ENCODE peak calls at places on chromosomes 16 and 17, in nine cellular contexts. One of them, this sample, is unnamed.

GRCh38 chr17:27323538-27324212 is 29.8 kb downstream of the WSB1 start:
- DNase-seq in fibroblast of pulmonary artery: peak; percentile 91
- DNase-seq in fibroblast of the aortic adventitia: peak; percentile 83
- DNase-seq in astrocyte of the cerebellum: no peak
- DNase-seq in body of pancreas: peak; percentile 55
- DNase-seq in heart left ventricle: peak; percentile 87
- DNase-seq in breast epithelium: peak; percentile 61
- DNase-seq in left ventricle myocardium inferior: peak; percentile 80
- DNase-seq in A673: no peak
- DNase-seq in this sample: peak; percentile 62

GRCh38 chr17:83075270-83075880 is 4.0 kb upstream of the METRNL start:
- DNase-seq in fibroblast of pulmonary artery: no peak
- DNase-seq in fibroblast of the aortic adventitia: no peak
- DNase-seq in astrocyte of the cerebellum: no peak
- DNase-seq in body of pancreas: no peak
- DNase-seq in heart left ventricle: no peak
- DNase-seq in breast epithelium: no peak
- DNase-seq in left ventricle myocardium inferior: no peak
- DNase-seq in A673: no peak
- DNase-seq in this sample: no peak

GRCh38 chr16:55656695-55657092 is 906 bp downstream of the SLC6A2 start:
- DNase-seq in fibroblast of pulmonary artery: no peak
- DNase-seq in fibroblast of the aortic adventitia: no peak
- DNase-seq in astrocyte of the cerebellum: no peak
- DNase-seq in body of pancreas: no peak
- DNase-seq in heart left ventricle: no peak
- DNase-seq in breast epithelium: no peak
- DNase-seq in left ventricle myocardium inferior: no peak
- DNase-seq in A673: no peak
- DNase-seq in this sample: no peak

GRCh38 chr17:77279448-77280303 is 138.9 kb downstream of the SEC14L1 start:
- DNase-seq in fibroblast of pulmonary artery: peak; percentile 90
- DNase-seq in fibroblast of the aortic adventitia: peak; percentile 51
- DNase-seq in astrocyte of the cerebellum: no peak
- DNase-seq in body of pancreas: no peak
- DNase-seq in heart left ventricle: no peak
- DNase-seq in breast epithelium: peak; percentile 67
- DNase-seq in left ventricle myocardium inferior: no peak
- DNase-seq in A673: no peak
- DNase-seq in this sample: peak; percentile 28

GRCh38 chr17:21024024-21024423 is 18.8 kb downstream of the USP22 start:
- DNase-seq in fibroblast of pulmonary artery: peak; percentile 38
- DNase-seq in fibroblast of the aortic adventitia: no peak
- DNase-seq in astrocyte of the cerebellum: no peak
- DNase-seq in body of pancreas: no peak
- DNase-seq in heart left ventricle: no peak
- DNase-seq in breast epithelium: no peak
- DNase-seq in left ventricle myocardium inferior: no peak
- DNase-seq in A673: no peak
- DNase-seq in this sample: no peak

GRCh38 chr17:83062011-83062817 is 17.2 kb upstream of the METRNL start:
- DNase-seq in fibroblast of pulmonary artery: no peak
- DNase-seq in fibroblast of the aortic adventitia: no peak
- DNase-seq in astrocyte of the cerebellum: no peak
- DNase-seq in body of pancreas: no peak
- DNase-seq in heart left ventricle: no peak
- DNase-seq in breast epithelium: peak; percentile 16
- DNase-seq in left ventricle myocardium inferior: no peak
- DNase-seq in A673: no peak
- DNase-seq in this sample: no peak

GRCh38 chr17:4545217-4545951 is 9.8 kb downstream of the MYBBP1A start:
- DNase-seq in fibroblast of pulmonary artery: no peak
- DNase-seq in fibroblast of the aortic adventitia: no peak
- DNase-seq in astrocyte of the cerebellum: no peak
- DNase-seq in body of pancreas: no peak
- DNase-seq in heart left ventricle: peak; percentile 25
- DNase-seq in breast epithelium: no peak
- DNase-seq in left ventricle myocardium inferior: no peak
- DNase-seq in A673: no peak
- DNase-seq in this sample: no peak

GRCh38 chr17:5978496-5978895 is 91.7 kb upstream of the WSCD1 start:
- DNase-seq in fibroblast of pulmonary artery: no peak
- DNase-seq in fibroblast of the aortic adventitia: no peak
- DNase-seq in astrocyte of the cerebellum: no peak
- DNase-seq in body of pancreas: no peak
- DNase-seq in heart left ventricle: no peak
- DNase-seq in breast epithelium: no peak
- DNase-seq in left ventricle myocardium inferior: no peak
- DNase-seq in A673: no peak
- DNase-seq in this sample: no peak

GRCh38 chr17:38579934-38580333 is 25.8 kb downstream of the SRCIN1 start:
- DNase-seq in fibroblast of pulmonary artery: peak; percentile 42
- DNase-seq in fibroblast of the aortic adventitia: peak; percentile 9
- DNase-seq in astrocyte of the cerebellum: no peak
- DNase-seq in body of pancreas: peak; percentile 39
- DNase-seq in heart left ventricle: peak; percentile 47
- DNase-seq in breast epithelium: no peak
- DNase-seq in left ventricle myocardium inferior: no peak
- DNase-seq in A673: no peak
- DNase-seq in this sample: no peak

GRCh38 chr16:28606291-28607115 is 3.3 kb downstream of the SULT1A1 start:
- DNase-seq in fibroblast of pulmonary artery: no peak
- DNase-seq in fibroblast of the aortic adventitia: no peak
- DNase-seq in astrocyte of the cerebellum: no peak
- DNase-seq in body of pancreas: no peak
- DNase-seq in heart left ventricle: no peak
- DNase-seq in breast epithelium: no peak
- DNase-seq in left ventricle myocardium inferior: no peak
- DNase-seq in A673: no peak
- DNase-seq in this sample: no peak

GRCh38 chr16:78743556-78743955 is 644.1 kb downstream of the WWOX start:
- DNase-seq in fibroblast of pulmonary artery: no peak
- DNase-seq in fibroblast of the aortic adventitia: no peak
- DNase-seq in astrocyte of the cerebellum: no peak
- DNase-seq in body of pancreas: no peak
- DNase-seq in heart left ventricle: no peak
- DNase-seq in breast epithelium: no peak
- DNase-seq in left ventricle myocardium inferior: no peak
- DNase-seq in A673: no peak
- DNase-seq in this sample: no peak

GRCh38 chr16:49821156-49821555 is 34.8 kb downstream of the ZNF423 start:
- DNase-seq in fibroblast of pulmonary artery: no peak
- DNase-seq in fibroblast of the aortic adventitia: no peak
- DNase-seq in astrocyte of the cerebellum: no peak
- DNase-seq in body of pancreas: no peak
- DNase-seq in heart left ventricle: no peak
- DNase-seq in breast epithelium: no peak
- DNase-seq in left ventricle myocardium inferior: no peak
- DNase-seq in A673: no peak
- DNase-seq in this sample: no peak

GRCh38 chr16:12729448-12729847 is 74.2 kb downstream of the CPPED1 start:
- DNase-seq in fibroblast of pulmonary artery: peak; percentile 50
- DNase-seq in fibroblast of the aortic adventitia: peak; percentile 44
- DNase-seq in astrocyte of the cerebellum: peak; percentile 15
- DNase-seq in body of pancreas: no peak
- DNase-seq in heart left ventricle: no peak
- DNase-seq in breast epithelium: no peak
- DNase-seq in left ventricle myocardium inferior: no peak
- DNase-seq in A673: no peak
- DNase-seq in this sample: peak; percentile 69

GRCh38 chr16:85634747-85635544 is 21.8 kb downstream of the GSE1 start:
- DNase-seq in fibroblast of pulmonary artery: no peak
- DNase-seq in fibroblast of the aortic adventitia: no peak
- DNase-seq in astrocyte of the cerebellum: no peak
- DNase-seq in body of pancreas: no peak
- DNase-seq in heart left ventricle: no peak
- DNase-seq in breast epithelium: no peak
- DNase-seq in left ventricle myocardium inferior: no peak
- DNase-seq in A673: no peak
- DNase-seq in this sample: no peak

GRCh38 chr17:4479340-4479981 is 19.2 kb upstream of the SPNS2 start:
- DNase-seq in fibroblast of pulmonary artery: no peak
- DNase-seq in fibroblast of the aortic adventitia: no peak
- DNase-seq in astrocyte of the cerebellum: no peak
- DNase-seq in body of pancreas: no peak
- DNase-seq in heart left ventricle: no peak
- DNase-seq in breast epithelium: no peak
- DNase-seq in left ventricle myocardium inferior: no peak
- DNase-seq in A673: no peak
- DNase-seq in this sample: no peak

GRCh38 chr16:27238016-27238587 is 30.5 kb downstream of the NSMCE1 start:
- DNase-seq in fibroblast of pulmonary artery: no peak
- DNase-seq in fibroblast of the aortic adventitia: no peak
- DNase-seq in astrocyte of the cerebellum: no peak
- DNase-seq in body of pancreas: no peak
- DNase-seq in heart left ventricle: peak; percentile 61
- DNase-seq in breast epithelium: no peak
- DNase-seq in left ventricle myocardium inferior: no peak
- DNase-seq in A673: no peak
- DNase-seq in this sample: no peak

GRCh38 chr17:62625870-62626200 is 1.6 kb upstream of the MRC2 start:
- DNase-seq in fibroblast of pulmonary artery: no peak
- DNase-seq in fibroblast of the aortic adventitia: no peak
- DNase-seq in astrocyte of the cerebellum: no peak
- DNase-seq in body of pancreas: no peak
- DNase-seq in heart left ventricle: no peak
- DNase-seq in breast epithelium: no peak
- DNase-seq in left ventricle myocardium inferior: no peak
- DNase-seq in A673: no peak
- DNase-seq in this sample: no peak

GRCh38 chr17:62628845-62629555 is 1.5 kb downstream of the MRC2 start:
- DNase-seq in fibroblast of pulmonary artery: peak; percentile 57
- DNase-seq in fibroblast of the aortic adventitia: peak; percentile 67
- DNase-seq in astrocyte of the cerebellum: no peak
- DNase-seq in body of pancreas: no peak
- DNase-seq in heart left ventricle: peak; percentile 47
- DNase-seq in breast epithelium: peak; percentile 31
- DNase-seq in left ventricle myocardium inferior: no peak
- DNase-seq in A673: no peak
- DNase-seq in this sample: peak; percentile 52

GRCh38 chr17:62627904-62628603 is 584 bp downstream of the MRC2 start:
- DNase-seq in fibroblast of pulmonary artery: peak; percentile 79
- DNase-seq in fibroblast of the aortic adventitia: peak; percentile 82
- DNase-seq in astrocyte of the cerebellum: no peak
- DNase-seq in body of pancreas: no peak
- DNase-seq in heart left ventricle: peak; percentile 59
- DNase-seq in breast epithelium: peak; percentile 32
- DNase-seq in left ventricle myocardium inferior: peak; percentile 54
- DNase-seq in A673: peak; percentile 87
- DNase-seq in this sample: peak; percentile 80

GRCh38 chr17:62626719-62627218 is 701 bp upstream of the MRC2 start:
- DNase-seq in fibroblast of pulmonary artery: peak; percentile 94
- DNase-seq in fibroblast of the aortic adventitia: peak; percentile 93
- DNase-seq in astrocyte of the cerebellum: peak; percentile 32
- DNase-seq in body of pancreas: no peak
- DNase-seq in heart left ventricle: peak; percentile 78
- DNase-seq in breast epithelium: no peak
- DNase-seq in left ventricle myocardium inferior: peak; percentile 67
- DNase-seq in A673: peak; percentile 63
- DNase-seq in this sample: peak; percentile 87

GRCh38 chr17:62627219-62627903 is at the start of gene MRC2:
- DNase-seq in fibroblast of pulmonary artery: peak; percentile 84
- DNase-seq in fibroblast of the aortic adventitia: peak; percentile 76
- DNase-seq in astrocyte of the cerebellum: peak; percentile 37
- DNase-seq in body of pancreas: no peak
- DNase-seq in heart left ventricle: peak; percentile 86
- DNase-seq in breast epithelium: peak; percentile 50
- DNase-seq in left ventricle myocardium inferior: peak; percentile 74
- DNase-seq in A673: peak; percentile 80
- DNase-seq in this sample: peak; percentile 73
- TF ChIP-seq CTCF in fibroblast of pulmonary artery: no peak
- TF ChIP-seq CTCF in fibroblast of the aortic adventitia: peak; percentile 6
- TF ChIP-seq CTCF in astrocyte of the cerebellum: no peak
- TF ChIP-seq CTCF in body of pancreas: no peak
- TF ChIP-seq CTCF in heart left ventricle: no peak
- TF ChIP-seq CTCF in breast epithelium: no peak
- TF ChIP-seq CTCF in left ventricle myocardium inferior: no peak
- TF ChIP-seq CTCF in A673: no peak
- TF ChIP-seq CTCF in this sample: no peak

GRCh38 chr17:16652252-16652651 is 1.4 kb downstream of the ZNF624 start:
- DNase-seq in fibroblast of pulmonary artery: no peak
- DNase-seq in fibroblast of the aortic adventitia: no peak
- DNase-seq in astrocyte of the cerebellum: no peak
- DNase-seq in body of pancreas: no peak
- DNase-seq in heart left ventricle: no peak
- DNase-seq in breast epithelium: no peak
- DNase-seq in left ventricle myocardium inferior: no peak
- DNase-seq in A673: no peak
- DNase-seq in this sample: no peak
- H3K4me3 ChIP-seq in fibroblast of pulmonary artery: peak overlapping the region; percentile 83
- H3K4me3 ChIP-seq in fibroblast of the aortic adventitia: no peak overlapping the region
- H3K4me3 ChIP-seq in astrocyte of the cerebellum: peak overlapping the region; percentile 83
- H3K4me3 ChIP-seq in body of pancreas: no peak overlapping the region
- H3K4me3 ChIP-seq in heart left ventricle: no peak overlapping the region
- H3K4me3 ChIP-seq in breast epithelium: no peak overlapping the region
- H3K4me3 ChIP-seq in left ventricle myocardium inferior: peak overlapping the region; percentile 85
- H3K4me3 ChIP-seq in A673: peak overlapping the region; percentile 87
- H3K4me3 ChIP-seq in this sample: peak overlapping the region; percentile 65

DNA sequence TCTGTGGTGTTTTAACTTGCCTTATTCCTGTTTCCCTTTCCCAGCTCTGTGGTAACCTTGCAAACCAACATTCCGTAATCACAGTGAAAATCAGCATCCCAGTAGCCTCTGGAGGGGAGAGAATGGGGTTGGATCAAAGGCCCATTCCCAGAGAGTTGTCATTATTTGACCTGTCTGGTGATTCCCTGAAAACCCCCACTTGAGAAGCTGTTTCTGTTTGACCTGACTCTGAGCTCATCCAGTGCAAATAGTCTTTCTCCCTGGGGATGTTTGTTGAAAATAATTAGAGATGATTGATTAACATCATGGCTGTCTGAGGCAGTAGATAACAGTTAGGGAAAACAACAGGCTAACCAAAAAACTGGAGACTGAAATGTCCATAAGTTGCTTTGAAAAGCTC is 3.0 kb downstream of the CACNG1 start:
- DNase-seq in fibroblast of pulmonary artery: no peak
- DNase-seq in fibroblast of the aortic adventitia: no peak
- DNase-seq in astrocyte of the cerebellum: no peak
- DNase-seq in body of pancreas: no peak
- DNase-seq in heart left ventricle: no peak
- DNase-seq in breast epithelium: no peak
- DNase-seq in left ventricle myocardium inferior: no peak
- DNase-seq in A673: no peak
- DNase-seq in this sample: no peak
- TF ChIP-seq CTCF in fibroblast of pulmonary artery: no peak
- TF ChIP-seq CTCF in fibroblast of the aortic adventitia: no peak
- TF ChIP-seq CTCF in astrocyte of the cerebellum: no peak
- TF ChIP-seq CTCF in body of pancreas: no peak
- TF ChIP-seq CTCF in heart left ventricle: no peak
- TF ChIP-seq CTCF in breast epithelium: no peak
- TF ChIP-seq CTCF in left ventricle myocardium inferior: no peak
- TF ChIP-seq CTCF in A673: no peak
- TF ChIP-seq CTCF in this sample: no peak

GRCh38 chr16:22335668-22336246 is 38.5 kb downstream of the POLR3E start:
- DNase-seq in fibroblast of pulmonary artery: no peak
- DNase-seq in fibroblast of the aortic adventitia: no peak
- DNase-seq in astrocyte of the cerebellum: no peak
- DNase-seq in body of pancreas: no peak
- DNase-seq in heart left ventricle: no peak
- DNase-seq in breast epithelium: no peak
- DNase-seq in left ventricle myocardium inferior: no peak
- DNase-seq in A673: no peak
- DNase-seq in this sample: no peak
- H3K4me3 ChIP-seq in fibroblast of pulmonary artery: no peak overlapping the region
- H3K4me3 ChIP-seq in fibroblast of the aortic adventitia: no peak overlapping the region
- H3K4me3 ChIP-seq in astrocyte of the cerebellum: no peak overlapping the region
- H3K4me3 ChIP-seq in body of pancreas: no peak overlapping the region
- H3K4me3 ChIP-seq in heart left ventricle: no peak overlapping the region
- H3K4me3 ChIP-seq in breast epithelium: no peak overlapping the region
- H3K4me3 ChIP-seq in left ventricle myocardium inferior: no peak overlapping the region
- H3K4me3 ChIP-seq in A673: no peak overlapping the region
- H3K4me3 ChIP-seq in this sample: no peak overlapping the region

GRCh38 chr16:31074073-31074813 is at the start of the genes ZNF646 and ZNF668:
- DNase-seq in fibroblast of pulmonary artery: peak; percentile 100
- DNase-seq in fibroblast of the aortic adventitia: peak; percentile 99
- DNase-seq in astrocyte of the cerebellum: peak; percentile 99
- DNase-seq in body of pancreas: peak; percentile 98
- DNase-seq in heart left ventricle: peak; percentile 99
- DNase-seq in breast epithelium: peak; percentile 97
- DNase-seq in left ventricle myocardium inferior: peak; percentile 98
- DNase-seq in A673: peak; percentile 100
- DNase-seq in this sample: peak; percentile 99
- TF ChIP-seq CTCF in fibroblast of pulmonary artery: no peak
- TF ChIP-seq CTCF in fibroblast of the aortic adventitia: no peak
- TF ChIP-seq CTCF in astrocyte of the cerebellum: no peak
- TF ChIP-seq CTCF in body of pancreas: no peak
- TF ChIP-seq CTCF in heart left ventricle: no peak
- TF ChIP-seq CTCF in breast epithelium: no peak
- TF ChIP-seq CTCF in left ventricle myocardium inferior: no peak
- TF ChIP-seq CTCF in A673: no peak
- TF ChIP-seq CTCF in this sample: no peak